ENCODE peak calls at places on chromosomes 2 and 18, in eight cellular contexts. U is fibroblast of mammary gland; A is fibroblast of lung; H is brain microvascular endothelial cell; C is CD8-positive, alpha-beta memory T cell; Z is lower lobe of right lung; O is astrocyte of the cerebellum; V is pancreas. W is an unnamed sample.

GRCh38 chr2:69645926-69646325 is 2.4 kb upstream of the AAK1 start:
- DNase-seq in U (no peak), A (no peak), H (no peak), C (no peak), Z (no peak), O (no peak), V (no peak), W (no peak)

GRCh38 chr2:17300141-17300540 is 218.1 kb downstream of the RAD51AP2 start:
- DNase-seq in U (peak), A (peak), H (peak), C (no peak), Z (no peak), O (peak), V (no peak), W (no peak)

GRCh38 chr2:226489765-226490164 is 309.9 kb downstream of the IRS1 start:
- DNase-seq in U (peak), A (peak), H (peak), C (no peak), Z (no peak), O (no peak), V (no peak), W (no peak)

GRCh38 chr2:134621939-134622705 is 96.7 kb downstream of the TMEM163 start:
- DNase-seq in U (no peak), A (peak), H (no peak), C (no peak), Z (no peak), O (peak), V (no peak), W (no peak)

GRCh38 chr2:99680946-99681345 is 191.1 kb upstream of the REV1 start:
- DNase-seq in U (peak), A (peak), H (peak), C (no peak), Z (no peak), O (no peak), V (no peak), W (no peak)

GRCh38 chr18:14974088-14974487 is 226.1 kb downstream of the ANKRD30B start:
- DNase-seq in U (no peak), A (no peak), H (no peak), C (no peak), Z (no peak), O (no peak), V (no peak), W (no peak)

GRCh38 chr2:145724499-145724898 is 1204.6 kb upstream of the ZEB2 start:
- DNase-seq in U (no peak), A (peak), H (peak), C (no peak), Z (no peak), O (no peak), V (no peak), W (no peak)

GRCh38 chr18:40249390-40250080 is 1705.5 kb upstream of the PIK3C3 start:
- DNase-seq in U (no peak), A (peak), H (no peak), C (no peak), Z (no peak), O (no peak), V (no peak), W (no peak)

GRCh38 chr2:201496785-201497184 is 45.2 kb downstream of the STRADB start:
- DNase-seq in U (peak), A (no peak), H (no peak), C (no peak), Z (no peak), O (no peak), V (no peak), W (no peak)

GRCh38 chr2:110773470-110773921 is 41.1 kb downstream of the ACOXL start:
- DNase-seq in U (no peak), A (no peak), H (no peak), C (no peak), Z (no peak), O (no peak), V (peak), W (peak)

GRCh38 chr2:53633441-53633840 is 134.2 kb upstream of the CHAC2 start:
- DNase-seq in U (peak), A (peak), H (peak), C (no peak), Z (no peak), O (no peak), V (no peak), W (no peak)

GRCh38 chr2:190469770-190470169 is 61.6 kb downstream of the MFSD6 start:
- DNase-seq in U (peak), A (peak), H (peak), C (no peak), Z (no peak), O (peak), V (no peak), W (peak)

GRCh38 chr2:227799202-227799601 is 14.4 kb upstream of the CCL20 start:
- DNase-seq in U (no peak), A (no peak), H (no peak), C (no peak), Z (no peak), O (no peak), V (no peak), W (no peak)

GRCh38 chr2:223251656-223252229 is 199.8 kb downstream of the KCNE4 start:
- DNase-seq in U (no peak), A (no peak), H (no peak), C (no peak), Z (no peak), O (no peak), V (no peak), W (no peak)

GRCh38 chr2:28991021-28991420 is 9.9 kb downstream of the TOGARAM2 start:
- DNase-seq in U (peak), A (peak), H (no peak), C (no peak), Z (no peak), O (no peak), V (no peak), W (no peak)

GRCh38 chr2:30194421-30194820 is 36.9 kb upstream of the LBH start:
- DNase-seq in U (no peak), A (no peak), H (no peak), C (no peak), Z (no peak), O (no peak), V (no peak), W (peak)

GRCh38 chr2:127700527-127701192 is 637 bp upstream of the SFT2D3 start:
- DNase-seq in U (no peak), A (no peak), H (no peak), C (no peak), Z (peak), O (no peak), V (peak), W (peak)

GRCh38 chr2:222436040-222436413 is 11.7 kb downstream of the SGPP2 start:
- DNase-seq in U (no peak), A (no peak), H (no peak), C (no peak), Z (no peak), O (no peak), V (no peak), W (no peak)

GRCh38 chr2:238644095-238645081 is 203.5 kb upstream of the TWIST2 start:
- DNase-seq in U (peak), A (peak), H (peak), C (no peak), Z (no peak), O (peak), V (no peak), W (no peak)

GRCh38 chr2:218375212-218375611 is 6.9 kb upstream of the SLC11A1 start:
- DNase-seq in U (peak), A (peak), H (no peak), C (no peak), Z (no peak), O (no peak), V (no peak), W (no peak)

GRCh38 chr2:58562281-58562680 is 321.2 kb upstream of the FANCL start:
- DNase-seq in U (no peak), A (peak), H (no peak), C (no peak), Z (no peak), O (peak), V (no peak), W (no peak)

GRCh38 chr2:64637000-64637628 is 16.6 kb downstream of the SERTAD2 start:
- DNase-seq in U (no peak), A (no peak), H (no peak), C (no peak), Z (no peak), O (no peak), V (no peak), W (no peak)

GRCh38 chr2:222698276-222698675 is 26.8 kb downstream of the MOGAT1 start:
- DNase-seq in U (no peak), A (no peak), H (no peak), C (no peak), Z (no peak), O (no peak), V (no peak), W (no peak)

GRCh38 chr2:170711774-170712652 is 3.1 kb upstream of the SP5 start:
- DNase-seq in U (no peak), A (no peak), H (no peak), C (no peak), Z (no peak), O (no peak), V (no peak), W (no peak)

GRCh38 chr18:37330173-37330572 is 235.4 kb downstream of the CELF4 start:
- DNase-seq in U (no peak), A (no peak), H (no peak), C (no peak), Z (no peak), O (no peak), V (no peak), W (no peak)

GRCh38 chr18:3265564-3266033 is 3.7 kb downstream of the MYL12B start:
- DNase-seq in U (peak), A (peak), H (no peak), C (no peak), Z (no peak), O (no peak), V (no peak), W (no peak)

GRCh38 chr2:43989549-43989948 is 6.2 kb downstream of the LRPPRC start:
- DNase-seq in U (no peak), A (no peak), H (no peak), C (no peak), Z (no peak), O (no peak), V (no peak), W (no peak)

GRCh38 chr18:36288689-36289088 is 8.8 kb upstream of the FHOD3 start:
- DNase-seq in U (no peak), A (no peak), H (no peak), C (no peak), Z (no peak), O (no peak), V (no peak), W (no peak)

GRCh38 chr2:135664623-135665068 is 77.0 kb upstream of the UBXN4 start:
- DNase-seq in U (peak), A (peak), H (peak), C (no peak), Z (no peak), O (no peak), V (no peak), W (no peak)

GRCh38 chr2:72722492-72723090 is 103.2 kb downstream of the EXOC6B start:
- DNase-seq in U (peak), A (peak), H (peak), C (no peak), Z (no peak), O (no peak), V (no peak), W (no peak)

GRCh38 chr18:11544060-11544633 is 65.2 kb upstream of the SLC35G4 start:
- DNase-seq in U (no peak), A (no peak), H (no peak), C (no peak), Z (no peak), O (no peak), V (no peak), W (no peak)

DNA sequence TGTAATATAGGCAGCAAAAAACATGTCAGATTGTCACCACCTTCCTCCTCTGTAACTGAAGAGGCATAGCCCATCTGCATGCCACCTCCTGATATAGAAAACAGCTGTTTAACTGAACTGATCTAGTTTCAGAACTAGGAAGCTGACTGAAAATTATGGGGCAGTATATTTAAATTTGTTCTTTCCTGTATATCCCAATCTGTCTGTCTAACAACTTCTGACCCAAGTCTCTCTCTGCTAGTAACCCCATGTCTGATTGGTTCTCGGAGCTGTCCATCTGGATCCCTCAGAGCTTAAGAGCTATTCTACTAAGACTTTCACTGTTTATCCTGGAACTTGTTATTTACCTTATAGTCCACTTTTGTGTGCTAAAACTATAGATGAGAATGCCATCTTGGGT is 68.2 kb upstream of the SLC35G4 start:
- DNase-seq in U (no peak), A (no peak), H (no peak), C (no peak), Z (no peak), O (no peak), V (no peak), W (no peak)
- H3K4me3 ChIP-seq in U (no peak), A (no peak), H (no peak), C (no peak), Z (no peak), O (no peak), V (no peak), W (no peak)

GRCh38 chr2:289362-290089 is 1.6 kb upstream of the ALKAL2 start:
- DNase-seq in U (peak), A (peak), H (no peak), C (no peak), Z (no peak), O (no peak), V (peak), W (no peak)
- H3K4me3 ChIP-seq in U (peak), A (peak), H (peak), C (peak), Z (peak), O (peak), V (peak), W (peak)

GRCh38 chr2:16104345-16105177 is 164.2 kb downstream of the MYCN start:
- DNase-seq in U (no peak), A (no peak), H (no peak), C (no peak), Z (no peak), O (no peak), V (no peak), W (no peak)

GRCh38 chr2:16101196-16101595 is 160.8 kb downstream of the MYCN start:
- DNase-seq in U (no peak), A (no peak), H (no peak), C (no peak), Z (no peak), O (no peak), V (no peak), W (no peak)

GRCh38 chr2:16102287-16102975 is 162.1 kb downstream of the MYCN start:
- DNase-seq in U (no peak), A (no peak), H (no peak), C (no peak), Z (no peak), O (no peak), V (no peak), W (no peak)

GRCh38 chr2:16103614-16104344 is 163.4 kb downstream of the MYCN start:
- DNase-seq in U (no peak), A (no peak), H (no peak), C (no peak), Z (no peak), O (no peak), V (no peak), W (no peak)

DNA sequence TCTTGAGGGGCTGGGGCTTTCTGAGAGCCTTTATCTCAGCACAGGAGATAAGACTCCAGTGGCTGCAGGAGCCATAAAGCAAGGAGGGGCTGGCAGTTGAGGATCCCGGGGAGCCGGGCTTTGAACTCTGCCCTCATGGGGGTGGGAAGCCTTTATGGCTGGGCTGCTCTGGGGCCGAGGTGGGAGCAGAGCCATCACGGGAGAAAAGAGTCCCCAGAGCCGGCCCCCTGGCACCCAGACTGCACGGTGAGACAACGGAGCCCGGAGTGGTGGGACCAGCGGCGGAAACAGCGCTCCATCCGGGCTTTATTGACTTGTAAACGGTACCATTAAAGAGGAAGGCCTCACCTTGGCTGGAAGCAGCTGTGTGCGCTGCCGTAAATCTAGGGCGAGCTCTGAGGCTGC is 162.6 kb downstream of the MYCN start:
- DNase-seq in U (no peak), A (no peak), H (no peak), C (no peak), Z (no peak), O (no peak), V (no peak), W (no peak)
- H3K4me3 ChIP-seq in U (no peak), A (no peak), H (no peak), C (no peak), Z (no peak), O (no peak), V (no peak), W (no peak)

GRCh38 chr2:1868683-1869141 is 124.4 kb upstream of the PXDN start:
- DNase-seq in U (no peak), A (no peak), H (no peak), C (no peak), Z (no peak), O (no peak), V (no peak), W (no peak)
- H3K4me3 ChIP-seq in U (no peak), A (no peak), H (no peak), C (no peak), Z (no peak), O (no peak), V (no peak), W (no peak)